ENCODE peak calls at places on chromosomes 12 and 14, in six cellular contexts. U, T, F, H, Q and E are unnamed samples.

GRCh38 chr14:55556929-55557623 is 22.9 kb upstream of the KTN1 start:
- DNase-seq in U (peak), T (no peak), F (no peak), Q (peak), H (no peak), E (no peak)

GRCh38 chr12:89708793-89709156 is at the start of gene ATP2B1:
- DNase-seq in F (peak), Q (peak), T (peak), U (peak), H (peak), E (peak)

GRCh38 chr12:57518176-57518919 is 2.0 kb downstream of the DDIT3 start:
- DNase-seq in Q (no peak), F (no peak), T (no peak), H (no peak), U (no peak), E (no peak)

GRCh38 chr12:122527478-122527944 is 462 bp downstream of the KNTC1 start:
- DNase-seq in H (peak), T (no peak), F (no peak), U (peak), Q (no peak), E (peak)

GRCh38 chr12:58592817-58593216 is 327.5 kb downstream of the LRIG3 start:
- DNase-seq in Q (no peak), H (no peak), T (no peak), F (no peak), U (no peak), E (no peak)

GRCh38 chr12:66365718-66366485 is 63.6 kb downstream of the HELB start:
- DNase-seq in T (no peak), H (no peak), U (no peak), F (no peak), Q (no peak), E (peak)

GRCh38 chr12:122076743-122077495 is 1.6 kb upstream of the MLXIP start:
- DNase-seq in U (no peak), T (no peak), Q (peak), F (no peak), H (no peak), E (no peak)

GRCh38 chr14:99265571-99265970 is 6.4 kb downstream of the BCL11B start:
- DNase-seq in F (no peak), T (no peak), H (no peak), Q (no peak), U (no peak), E (no peak)

GRCh38 chr12:13534645-13535398 is 338.3 kb downstream of the EMP1 start:
- DNase-seq in H (peak), T (peak), Q (peak), F (no peak), U (peak), E (peak)

GRCh38 chr12:107436376-107436775 is 249.2 kb upstream of the PWP1 start:
- DNase-seq in T (no peak), H (no peak), U (peak), Q (peak), F (no peak), E (no peak)

GRCh38 chr12:29625359-29625953 is 128.0 kb upstream of the OVCH1 start:
- DNase-seq in F (peak), H (no peak), T (no peak), U (no peak), Q (no peak), E (no peak)

GRCh38 chr12:3636328-3636727 is 116.6 kb downstream of the CRACR2A start:
- DNase-seq in Q (no peak), U (no peak), T (no peak), H (no peak), F (no peak), E (no peak)

GRCh38 chr14:68820999-68821683 is 28.3 kb upstream of the ZFP36L1 start:
- DNase-seq in F (peak), H (no peak), U (no peak), Q (no peak), T (no peak), E (no peak)

GRCh38 chr14:39265741-39266588 is 32.2 kb downstream of the MIA2 start:
- DNase-seq in Q (no peak), U (no peak), T (no peak), H (no peak), F (no peak), E (peak)

GRCh38 chr12:43407816-43408645 is 144.0 kb downstream of the ADAMTS20 start:
- DNase-seq in U (no peak), Q (no peak), F (no peak), H (no peak), T (no peak), E (peak)

GRCh38 chr12:70826156-70826555 is 94.4 kb downstream of the PTPRR start:
- DNase-seq in H (no peak), F (no peak), Q (no peak), T (no peak), U (no peak), E (no peak)

GRCh38 chr12:70822431-70822830 is 98.1 kb downstream of the PTPRR start:
- DNase-seq in Q (no peak), F (no peak), U (no peak), H (no peak), T (no peak), E (no peak)

GRCh38 chr12:70828391-70828790 is 92.1 kb downstream of the PTPRR start:
- DNase-seq in T (no peak), H (no peak), F (no peak), Q (no peak), U (no peak), E (no peak)

GRCh38 chr12:70824511-70824910 is 96.0 kb downstream of the PTPRR start:
- DNase-seq in U (no peak), F (no peak), T (no peak), Q (no peak), H (no peak), E (no peak)

DNA sequence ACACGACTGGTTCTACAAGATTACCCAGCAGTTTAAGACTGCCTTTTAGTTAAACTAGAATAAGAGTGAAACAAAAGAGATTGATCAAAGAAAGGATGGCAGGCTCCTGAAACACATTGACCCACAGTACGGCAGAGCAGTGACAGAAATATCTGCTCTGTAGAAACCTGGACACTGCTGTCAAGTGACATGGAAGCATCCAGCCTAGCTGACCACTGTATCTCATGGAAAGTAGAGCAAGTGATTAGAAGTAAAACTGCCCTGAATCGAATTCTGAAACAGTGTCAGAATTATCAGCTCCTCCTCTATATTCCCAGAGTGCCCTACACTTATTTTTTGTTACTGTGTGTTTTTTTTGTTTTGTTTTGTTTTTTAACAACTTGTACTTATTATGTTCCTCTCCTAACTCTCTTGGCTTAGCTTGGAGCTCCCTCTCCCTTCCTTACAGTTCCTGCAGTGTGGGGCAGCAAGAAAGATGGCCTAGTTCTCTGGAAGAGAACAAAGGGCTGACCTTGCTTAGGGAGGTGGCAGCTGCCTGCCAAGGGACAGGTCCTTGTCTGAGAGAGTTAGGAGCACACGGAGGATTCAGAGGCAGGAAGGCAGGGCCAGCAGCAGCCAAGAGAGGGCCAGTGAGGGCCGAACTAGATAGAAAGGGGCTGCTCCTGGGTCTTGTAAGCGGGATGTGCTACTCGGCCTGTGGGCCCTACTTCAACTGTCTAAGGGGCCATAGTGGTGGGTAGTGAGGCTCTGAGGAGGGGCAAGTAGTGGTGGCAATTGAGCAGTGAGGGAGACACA is 97.2 kb downstream of the PTPRR start:
- DNase-seq in Q (no peak), T (no peak), H (no peak), U (no peak), F (no peak), E (no peak)
- TF ChIP-seq MAX in Q (no peak), T (no peak), H (no peak), U (no peak), F (no peak), E (no peak)

GRCh38 chr14:24368562-24369252 is 723 bp downstream of the NFATC4 start:
- DNase-seq in U (no peak), T (peak), H (peak), Q (no peak), F (no peak), E (peak)
- TF ChIP-seq POLR2A in U (no peak), T (no peak), H (no peak), Q (no peak), F (peak), E (peak)

DNA sequence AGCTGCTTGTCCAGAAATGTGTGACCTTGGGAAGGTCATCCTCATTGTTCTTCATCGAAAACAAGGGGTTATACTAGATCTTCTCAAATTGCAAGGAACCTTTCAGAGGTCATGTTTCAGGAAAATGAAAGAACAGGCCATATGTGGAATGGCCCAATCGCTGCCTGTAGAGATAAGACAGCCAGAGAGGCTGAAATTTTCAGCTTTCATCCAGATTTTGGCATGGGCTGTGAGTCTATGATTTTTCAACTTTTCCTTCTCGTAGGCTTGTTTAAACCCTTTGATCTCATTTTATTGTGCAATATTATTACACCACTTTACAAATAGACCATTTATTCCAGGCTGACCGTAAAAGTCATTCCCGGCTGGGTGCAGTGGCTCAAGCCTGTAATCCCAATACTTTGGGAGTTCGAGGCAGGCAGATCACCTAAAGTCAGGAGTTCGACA is 17.1 kb upstream of the ATXN2 start:
- DNase-seq in U (no peak), Q (peak), H (no peak), F (no peak), T (no peak), E (no peak)
- H3K4me3 ChIP-seq in U (no peak), Q (no peak), H (no peak), F (no peak), T (no peak), E (no peak)

GRCh38 chr14:33682746-33683145 is 268.1 kb downstream of the EGLN3 start:
- DNase-seq in T (no peak), F (no peak), U (no peak), Q (no peak), H (no peak), E (no peak)
- TF ChIP-seq MAX in T (no peak), F (no peak), U (no peak), Q (no peak), H (no peak), E (no peak)

GRCh38 chr12:6074979-6075585 is 49.4 kb downstream of the VWF start:
- DNase-seq in H (no peak), Q (no peak), T (no peak), U (no peak), F (no peak), E (peak)
- TF ChIP-seq POLR2A in H (no peak), Q (no peak), T (no peak), U (no peak), F (no peak), E (no peak)

GRCh38 chr14:101874001-101874400 is 90.4 kb upstream of the DYNC1H1 start:
- DNase-seq in U (no peak), Q (no peak), H (no peak), T (no peak), F (no peak), E (no peak)
- H3K4me3 ChIP-seq in U (no peak), Q (no peak), H (no peak), T (no peak), F (no peak), E (no peak)

DNA sequence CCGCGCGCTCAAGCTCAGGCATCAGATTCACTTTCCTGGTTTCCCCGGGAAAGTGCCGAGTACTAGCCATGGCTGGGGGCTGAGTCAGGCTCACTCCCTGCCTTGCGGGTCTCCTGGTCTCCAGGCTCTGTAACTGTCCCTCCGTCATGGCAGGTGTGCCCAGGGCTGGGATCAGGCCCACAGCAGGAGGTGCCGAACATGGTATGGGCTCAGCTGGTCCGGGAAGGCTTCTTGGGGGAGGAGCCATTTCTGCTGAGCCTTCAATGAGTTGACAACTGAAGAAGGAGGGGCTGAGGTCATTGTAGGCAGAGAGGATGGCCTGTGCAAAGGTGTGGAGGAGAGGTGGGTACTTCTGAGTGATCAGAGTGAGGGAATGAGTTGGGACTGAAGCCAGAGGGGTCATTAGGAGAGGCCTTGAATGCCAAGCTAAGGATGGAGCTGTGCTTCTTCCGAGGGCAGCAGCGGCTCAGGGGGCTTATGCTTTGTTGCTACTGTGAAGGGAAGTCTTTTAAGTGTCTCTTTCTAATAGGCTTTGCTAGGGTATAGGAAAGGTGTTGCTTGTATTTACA is 769 bp downstream of the EXOC3L4 start:
- DNase-seq in F (no peak), U (no peak), T (no peak), Q (no peak), H (no peak), E (no peak)
- TF ChIP-seq MAX in F (no peak), U (no peak), T (no peak), Q (no peak), H (no peak), E (no peak)

GRCh38 chr12:95191060-95191696 is 26.1 kb downstream of the FGD6 start:
- DNase-seq in H (no peak), U (no peak), F (no peak), T (no peak), Q (peak), E (no peak)
- TF ChIP-seq POLR2A in H (no peak), U (no peak), F (no peak), T (no peak), Q (no peak), E (no peak)

GRCh38 chr14:103194256-103195045 is 71.2 kb downstream of the TNFAIP2 start:
- DNase-seq in T (no peak), H (no peak), F (no peak), U (peak), Q (peak), E (peak)
- H3K4me3 ChIP-seq in T (no peak), H (no peak), F (no peak), U (no peak), Q (no peak), E (no peak)

DNA sequence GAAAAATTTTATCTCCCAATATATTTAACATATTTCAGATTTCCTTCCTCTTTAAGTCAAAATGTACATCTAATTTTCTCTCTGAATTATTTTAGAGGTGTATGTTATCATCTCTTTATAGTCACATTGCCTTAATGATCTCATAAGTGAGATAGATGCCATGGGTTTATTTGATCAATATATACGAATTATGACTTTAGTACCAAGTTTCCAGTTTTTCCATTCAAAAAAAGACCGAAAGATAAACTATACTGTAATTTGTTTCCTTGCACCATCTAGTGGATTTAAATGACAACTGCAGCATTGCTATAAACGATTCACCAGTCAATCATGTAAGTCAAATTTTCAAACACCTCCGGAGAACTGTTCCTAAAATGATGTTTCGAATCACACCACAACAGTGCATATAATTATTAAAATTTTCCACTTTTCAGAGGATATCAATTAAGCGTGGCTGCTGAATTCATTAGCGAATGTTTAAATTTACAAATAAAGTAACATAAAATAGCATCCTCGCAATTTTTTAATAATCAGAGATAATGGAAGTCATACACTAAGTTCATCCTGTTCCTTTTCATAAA is 419 bp upstream of the ATXN7L3B start:
- DNase-seq in T (no peak), U (peak), Q (peak), F (peak), H (peak), E (peak)
- TF ChIP-seq MAX in T (no peak), U (no peak), Q (no peak), F (no peak), H (no peak), E (no peak)